ENCODE peak calls at places on chromosome 22, in four cellular contexts. B is mesenchymal stem cell, S is left lung, M is brain microvascular endothelial cell. X is an unnamed sample.

GRCh38 chr22:24501366-24502005 is 6.4 kb downstream of the UPB1 start:
- DNase-seq in S (no peak), M (no peak), B (no peak), X (no peak)

GRCh38 chr22:46008836-46009596 is 32.1 kb upstream of the WNT7B start:
- DNase-seq in S (peak; percentile 27), B (no peak), M (no peak), X (no peak)

GRCh38 chr22:32880906-32881596 is 79.5 kb downstream of the TIMP3 start:
- DNase-seq in B (peak; percentile 82), S (peak; percentile 61), M (peak; percentile 72), X (peak; percentile 53)

GRCh38 chr22:27965547-27965946 is 46.5 kb upstream of the PITPNB start:
- DNase-seq in M (no peak), S (no peak), B (no peak), X (no peak)

GRCh38 chr22:45225732-45226560 is 14.7 kb downstream of the KIAA0930 start:
- DNase-seq in S (peak; percentile 63), M (no peak), B (peak; percentile 75), X (no peak)

GRCh38 chr22:43370045-43370444 is 26.9 kb upstream of the SCUBE1 start:
- DNase-seq in M (no peak), B (no peak), S (no peak), X (no peak)

GRCh38 chr22:28442951-28443876 is 236.4 kb downstream of the TTC28 start:
- DNase-seq in S (peak; percentile 74), M (peak; percentile 63), B (peak; percentile 71), X (no peak)

GRCh38 chr22:45010532-45010900 is 711 bp upstream of the PHF21B start:
- DNase-seq in S (no peak), B (no peak), M (no peak), X (no peak)

GRCh38 chr22:19357270-19358105 is 66.0 kb upstream of the CLTCL1 start:
- DNase-seq in B (peak; percentile 91), S (no peak), M (no peak), X (no peak)

GRCh38 chr22:47064016-47064415 is 301.6 kb downstream of the TBC1D22A start:
- DNase-seq in M (no peak), S (no peak), B (no peak), X (no peak)
- H3K4me3 ChIP-seq in M (no peak overlapping the region), S (no peak overlapping the region), B (no peak overlapping the region), X (no peak overlapping the region)

GRCh38 chr22:37589607-37590006 is 9.7 kb upstream of the LGALS2 start:
- DNase-seq in M (no peak), S (no peak), B (no peak), X (no peak)

GRCh38 chr22:37594237-37594636 is 14.3 kb upstream of the LGALS2 start:
- DNase-seq in S (no peak), B (no peak), M (no peak), X (no peak)

GRCh38 chr22:37588540-37589215 is 8.8 kb upstream of the LGALS2 start:
- DNase-seq in M (no peak), S (no peak), B (no peak), X (no peak)

DNA sequence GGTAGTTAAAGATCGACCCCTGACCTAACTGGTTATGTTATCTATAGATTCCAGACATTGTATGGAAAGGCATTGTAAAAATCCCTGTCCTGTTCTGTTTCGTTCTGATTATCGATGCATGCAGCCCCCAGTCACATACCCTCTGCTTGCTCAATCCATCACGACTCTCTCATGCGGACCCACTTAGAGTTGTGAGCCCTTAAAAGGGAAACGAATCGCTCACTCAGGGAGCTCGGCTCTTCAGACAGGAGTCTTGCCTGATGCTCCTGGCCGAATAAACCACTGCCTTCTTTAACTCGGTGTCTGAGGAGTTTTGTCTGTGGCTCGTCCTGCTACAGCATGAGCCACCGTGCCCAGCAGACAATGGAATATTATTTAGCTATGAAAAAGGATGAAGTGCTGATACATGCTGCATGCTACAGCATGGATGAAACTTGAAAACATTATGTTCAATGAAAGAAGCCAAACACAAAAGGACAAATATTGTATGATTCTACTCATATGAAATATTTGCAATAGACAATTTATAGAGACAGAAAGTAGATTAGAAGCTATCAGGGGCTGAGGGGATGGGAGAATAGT is 12.0 kb upstream of the LGALS2 start:
- DNase-seq in S (no peak), M (no peak), B (no peak), X (no peak)
- H3K4me3 ChIP-seq in S (no peak overlapping the region), M (no peak overlapping the region), B (no peak overlapping the region), X (peak overlapping the region; percentile 27)

GRCh38 chr22:37907036-37907954 is 1.2 kb downstream of the MICALL1 start:
- DNase-seq in M (no peak), S (no peak), B (peak; percentile 54), X (no peak)

GRCh38 chr22:37906364-37907008 is 389 bp downstream of the MICALL1 start:
- DNase-seq in S (no peak), B (peak; percentile 15), M (no peak), X (no peak)

GRCh38 chr22:37905534-37906363 is at the start of gene MICALL1:
- DNase-seq in S (peak; percentile 76), B (peak; percentile 72), M (peak; percentile 37), X (peak; percentile 43)

GRCh38 chr22:37909756-37910155 is 3.7 kb downstream of the MICALL1 start:
- DNase-seq in S (no peak), B (no peak), M (no peak), X (no peak)

DNA sequence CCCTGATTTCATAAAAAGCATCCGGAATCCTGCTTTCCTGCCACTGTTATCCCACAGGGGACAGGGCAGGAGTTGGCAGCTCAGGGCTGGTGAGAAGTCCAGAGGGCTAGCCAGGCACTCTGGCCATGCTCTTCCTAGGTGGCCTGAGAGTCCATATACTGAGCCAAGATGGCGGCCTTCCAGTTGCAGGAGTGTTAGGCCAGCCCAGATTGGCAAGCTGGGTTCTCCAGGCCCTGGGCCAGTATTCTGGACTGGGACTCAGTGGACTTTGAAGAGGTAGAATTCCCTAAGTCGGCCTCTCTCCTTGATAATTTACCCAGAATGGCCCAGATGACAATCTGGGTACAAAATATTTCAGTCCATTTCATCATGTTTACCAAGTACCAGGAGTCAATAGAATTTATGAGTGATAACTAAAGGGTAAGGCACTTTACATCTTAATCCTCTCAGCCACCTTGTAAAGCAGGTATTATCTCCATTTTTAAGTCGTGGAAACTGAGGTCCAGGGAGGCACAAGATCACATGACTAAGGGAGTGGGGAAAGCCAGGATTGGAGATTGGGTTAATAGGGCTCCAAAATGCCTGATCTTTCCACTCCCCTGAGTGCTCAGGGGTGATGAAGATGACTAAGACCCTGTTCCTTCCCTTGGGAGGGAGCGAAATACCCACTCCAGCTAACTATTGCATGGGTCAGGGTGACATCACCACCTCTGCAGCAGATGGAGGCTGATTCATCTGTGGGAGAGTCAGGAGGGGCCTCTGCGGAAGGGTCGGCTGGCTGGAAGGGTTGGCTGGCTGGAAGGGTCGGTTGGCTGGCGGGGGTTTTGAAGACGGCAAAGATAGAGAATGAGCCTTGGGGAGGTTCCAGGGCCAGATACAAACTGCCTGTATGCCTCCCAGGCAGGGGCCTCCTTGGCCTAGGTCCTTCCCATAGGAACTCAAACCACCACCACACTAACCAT is 1.2 kb upstream of the MICALL1 start:
- DNase-seq in S (peak; percentile 76), M (peak; percentile 98), B (peak; percentile 99), X (peak; percentile 98)
- H3K4me3 ChIP-seq in S (peak overlapping the region; percentile 59), M (peak overlapping the region; percentile 44), B (peak overlapping the region; percentile 94), X (peak overlapping the region; percentile 51)

DNA sequence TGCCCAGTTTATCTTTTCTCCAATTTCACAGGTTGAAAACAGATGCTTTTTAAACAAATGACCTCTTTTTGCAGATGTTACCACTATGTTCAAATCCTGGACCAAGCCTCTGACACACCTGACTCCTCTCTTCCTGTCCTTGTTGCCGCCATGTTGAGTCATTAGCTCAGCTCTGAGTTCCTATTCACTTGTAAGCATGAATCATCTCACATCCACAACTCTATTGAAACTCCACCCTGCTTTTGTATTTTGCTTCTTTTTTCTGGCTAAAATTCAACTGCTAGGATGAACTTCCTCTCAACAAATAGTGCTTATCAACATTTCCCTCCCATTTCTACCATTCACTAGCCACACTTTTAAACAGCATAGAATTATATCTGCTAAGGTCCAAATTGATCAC is 4.1 kb downstream of the JOSD1 start:
- DNase-seq in S (no peak), M (peak; percentile 80), B (peak; percentile 73), X (no peak)
- H3K4me3 ChIP-seq in S (peak overlapping the region; percentile 77), M (peak overlapping the region; percentile 18), B (no peak overlapping the region), X (no peak overlapping the region)

GRCh38 chr22:42324566-42324965 is 54.1 kb upstream of the TCF20 start:
- DNase-seq in B (no peak), S (no peak), M (no peak), X (no peak)
- H3K4me3 ChIP-seq in B (no peak overlapping the region), S (no peak overlapping the region), M (no peak overlapping the region), X (no peak overlapping the region)

GRCh38 chr22:39120983-39121382 is 23.9 kb downstream of the APOBEC3H start:
- DNase-seq in M (no peak), B (no peak), S (no peak), X (no peak)

GRCh38 chr22:39114157-39114511 is 17.1 kb downstream of the APOBEC3H start:
- DNase-seq in M (no peak), B (no peak), S (no peak), X (no peak)

GRCh38 chr22:39115976-39116621 is 19.1 kb downstream of the APOBEC3H start:
- DNase-seq in S (no peak), M (no peak), B (no peak), X (no peak)

GRCh38 chr22:39115570-39115969 is 18.5 kb downstream of the APOBEC3H start:
- DNase-seq in S (no peak), B (no peak), M (no peak), X (no peak)

GRCh38 chr22:39117585-39118191 is 20.6 kb downstream of the APOBEC3H start:
- DNase-seq in B (peak; percentile 54), S (no peak), M (peak; percentile 20), X (peak; percentile 20)
- H3K4me3 ChIP-seq in B (no peak overlapping the region), S (no peak overlapping the region), M (no peak overlapping the region), X (no peak overlapping the region)

X was measured in skeletal muscle cell.